ENCODE peak calls at places on chromosome 11, in four cellular contexts. Y is GM23248, G is fibroblast of lung, X is GM12865. Q is an unnamed sample.
A peak's percentile ranks its signal among the peaks of the same experiment; 100 is the strongest.

GRCh38 chr11:77126861-77127673 is 979 bp upstream of the MYO7A start:
- DNase-seq in Y (peak; percentile 76), G (peak; percentile 47), X (peak; percentile 44), Q (peak; percentile 66)

GRCh38 chr11:44973634-44974401 is 23.1 kb upstream of the TP53I11 start:
- DNase-seq in Y (no peak), G (no peak), X (no peak), Q (no peak)

GRCh38 chr11:35969089-35970046 is 25.5 kb downstream of the LDLRAD3 start:
- DNase-seq in Y (no peak), G (no peak), X (peak; percentile 19), Q (peak; percentile 18)

GRCh38 chr11:2269601-2270321 is 627 bp downstream of the ASCL2 start:
- DNase-seq in Y (peak; percentile 63), G (peak; percentile 57), X (no peak), Q (peak; percentile 67)

GRCh38 chr11:128262463-128263345 is 324.7 kb downstream of the ETS1 start:
- DNase-seq in Y (no peak), G (no peak), X (no peak), Q (no peak)

GRCh38 chr11:103648670-103649400 is 387.6 kb upstream of the DDI1 start:
- DNase-seq in Y (peak; percentile 35), G (no peak), X (no peak), Q (no peak)

GRCh38 chr11:76860539-76861475 is at the start of gene ACER3:
- DNase-seq in Y (peak; percentile 96), G (peak; percentile 84), X (peak; percentile 96), Q (peak; percentile 96)

GRCh38 chr11:62908468-62909072 is 12.6 kb downstream of the CHRM1 start:
- DNase-seq in Y (no peak), G (no peak), X (no peak), Q (peak; percentile 33)

GRCh38 chr11:130388607-130389205 is 39.7 kb downstream of the ADAMTS8 start:
- DNase-seq in Y (no peak), G (no peak), X (peak; percentile 8), Q (no peak)

GRCh38 chr11:118129475-118130196 is 23.0 kb downstream of the SCN4B start:
- DNase-seq in Y (no peak), G (no peak), X (no peak), Q (no peak)

GRCh38 chr11:118002541-118003019 is 16.4 kb downstream of the IL10RA start:
- DNase-seq in Y (no peak), G (peak; percentile 22), X (no peak), Q (no peak)

GRCh38 chr11:61083601-61084147 is 18.6 kb upstream of the CD5 start:
- DNase-seq in Y (no peak), G (no peak), X (no peak), Q (no peak)

GRCh38 chr11:4748435-4748834 is 21.3 kb downstream of the OR51F1 start:
- DNase-seq in Y (peak; percentile 31), G (no peak), X (no peak), Q (no peak)

GRCh38 chr11:128705124-128705920 is 11.4 kb downstream of the FLI1 start:
- DNase-seq in Y (no peak), G (no peak), X (no peak), Q (no peak)

GRCh38 chr11:117678651-117679407 is 118.2 kb downstream of the DSCAML1 start:
- DNase-seq in Y (no peak), G (no peak), X (peak; percentile 10), Q (no peak)

GRCh38 chr11:10540915-10541591 is at the start of gene RNF141:
- DNase-seq in Y (peak; percentile 97), G (peak; percentile 89), X (peak; percentile 94), Q (peak; percentile 98)

GRCh38 chr11:82085493-82085892 is 648.2 kb downstream of the FAM181B start:
- DNase-seq in Y (no peak), G (no peak), X (no peak), Q (no peak)

GRCh38 chr11:62671272-62671603 is 235 bp upstream of the UQCC3 start:
- DNase-seq in Y (peak; percentile 70), G (no peak), X (peak; percentile 63), Q (no peak)

GRCh38 chr11:17568944-17569343 is 21.9 kb downstream of the OTOG start:
- DNase-seq in Y (no peak), G (no peak), X (no peak), Q (no peak)

GRCh38 chr11:67270256-67271211 is 4.3 kb downstream of the GRK2 start:
- DNase-seq in Y (no peak), G (no peak), X (no peak), Q (peak; percentile 56)

GRCh38 chr11:67271548-67272284 is 5.4 kb downstream of the GRK2 start:
- DNase-seq in Y (no peak), G (no peak), X (peak; percentile 69), Q (no peak)

GRCh38 chr11:67269401-67270255 is 3.4 kb downstream of the GRK2 start:
- DNase-seq in Y (no peak), G (no peak), X (no peak), Q (no peak)

GRCh38 chr11:67272327-67273259 is 6.3 kb downstream of the GRK2 start:
- DNase-seq in Y (no peak), G (no peak), X (peak; percentile 65), Q (no peak)

DNA sequence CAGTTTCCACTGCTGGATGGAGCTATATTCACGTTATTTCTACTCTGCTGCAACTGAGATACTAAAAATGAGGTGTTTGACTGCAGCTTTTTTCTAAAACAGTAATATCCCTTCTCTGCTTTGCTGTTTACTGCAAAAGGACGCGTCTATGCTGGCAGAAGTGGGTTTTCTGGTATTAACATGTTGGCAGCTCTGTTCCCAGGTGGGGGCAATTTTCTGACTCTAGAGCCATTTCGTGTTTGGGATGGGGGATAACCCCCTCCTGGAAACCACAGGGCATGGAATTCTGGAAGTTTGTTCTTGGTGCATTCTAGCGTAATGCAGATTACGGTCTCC is 4.9 kb downstream of the GRK2 start:
- DNase-seq in Y (no peak), G (no peak), X (no peak), Q (no peak)
- H3K4me3 ChIP-seq in Y (no peak overlapping the region), G (no peak overlapping the region), X (peak overlapping the region; percentile 88), Q (no peak overlapping the region)

DNA sequence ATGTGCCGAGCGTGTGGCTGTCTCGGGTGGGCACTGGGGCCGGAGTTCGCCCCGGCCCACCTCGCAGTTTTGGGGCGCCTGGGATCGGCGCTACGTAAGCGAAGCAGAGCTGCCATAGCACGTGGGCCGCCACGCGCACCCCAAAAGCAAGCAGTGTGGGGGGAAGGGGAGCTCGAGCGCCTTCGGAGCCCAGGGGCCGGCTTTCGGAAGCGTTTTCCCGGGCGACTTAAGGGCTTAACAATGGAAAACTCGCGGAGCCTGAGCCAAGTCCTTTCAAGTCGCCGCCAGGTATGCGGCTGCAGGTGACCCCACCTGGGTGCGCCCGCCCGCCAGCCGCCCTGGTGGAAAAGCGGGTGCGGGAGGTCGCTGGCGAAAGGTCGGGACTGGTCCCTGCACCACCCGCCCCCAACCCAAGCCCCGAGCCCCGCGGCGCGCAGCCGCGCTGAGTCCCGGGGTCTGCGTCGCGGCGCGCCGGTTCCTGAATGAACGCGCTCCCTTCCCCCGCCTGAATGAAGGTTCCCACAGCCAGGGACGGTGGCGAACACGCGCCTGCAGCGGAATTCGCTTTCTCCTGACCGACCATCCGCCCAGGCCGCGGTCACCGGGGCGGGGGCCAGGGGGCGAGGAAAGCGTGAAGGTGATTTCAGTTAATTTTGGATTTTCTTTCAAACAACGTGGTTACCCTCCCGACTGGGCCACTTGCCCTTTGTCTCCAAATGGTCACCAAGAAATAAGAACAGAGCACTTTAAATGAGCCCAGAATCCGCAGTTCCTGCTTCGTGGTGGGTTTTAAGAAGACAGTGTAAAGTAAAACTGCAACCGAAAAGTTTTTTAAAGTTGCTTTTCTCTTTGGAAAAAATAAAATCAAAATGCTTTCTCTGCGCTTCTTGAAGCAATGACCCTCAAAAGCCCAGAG is 2.7 kb upstream of the CCND1 start:
- DNase-seq in Y (peak; percentile 87), G (peak; percentile 82), X (no peak), Q (peak; percentile 58)
- H3K4me3 ChIP-seq in Y (peak overlapping the region; percentile 85), G (peak overlapping the region; percentile 98), X (peak overlapping the region; percentile 31), Q (no peak overlapping the region)

GRCh38 chr11:69917529-69917928 is 98.3 kb upstream of the FGF3 start:
- DNase-seq in Y (no peak), G (no peak), X (no peak), Q (no peak)

GRCh38 chr11:69918938-69919650 is 99.9 kb upstream of the FGF3 start:
- DNase-seq in Y (peak; percentile 81), G (peak; percentile 64), X (peak; percentile 60), Q (peak; percentile 68)

GRCh38 chr11:69919659-69920499 is 100.7 kb upstream of the FGF3 start:
- DNase-seq in Y (no peak), G (no peak), X (no peak), Q (no peak)

GRCh38 chr11:69916806-69917387 is 97.7 kb upstream of the FGF3 start:
- DNase-seq in Y (peak; percentile 22), G (no peak), X (no peak), Q (no peak)

DNA sequence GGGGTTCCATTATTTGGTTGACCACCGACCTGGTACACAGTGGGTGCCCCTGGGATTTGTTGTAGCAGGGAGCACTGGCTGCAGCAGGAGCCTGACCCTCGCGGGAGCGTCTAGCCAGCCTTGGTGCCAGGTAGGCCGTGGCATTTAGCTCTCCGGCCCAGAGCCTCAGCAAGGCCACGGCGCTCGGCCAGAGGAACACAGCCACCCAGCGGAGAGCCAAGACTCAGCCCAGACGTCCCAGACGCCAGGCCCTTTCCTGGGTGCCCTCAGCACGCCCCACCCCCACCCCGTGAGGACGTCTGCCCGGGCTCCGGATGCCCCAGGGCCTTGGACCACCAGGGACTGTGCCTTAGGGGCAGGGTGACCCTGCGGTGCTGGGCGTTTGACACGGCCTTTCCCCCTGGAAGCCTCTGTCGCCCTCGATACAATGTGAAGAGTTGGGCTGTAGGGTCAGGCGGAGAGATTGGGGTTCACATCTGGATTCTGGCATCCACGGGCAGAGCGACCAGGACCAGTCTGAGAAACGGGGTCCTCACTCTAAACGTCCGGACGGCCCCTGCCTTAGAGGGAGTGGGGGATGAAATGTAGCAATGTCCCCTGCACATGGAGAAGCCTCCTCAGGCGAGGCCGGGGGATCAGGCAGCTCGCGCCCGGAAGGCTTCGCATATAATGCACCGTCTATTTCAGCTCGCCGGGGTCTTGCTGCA is 99.2 kb upstream of the FGF3 start:
- DNase-seq in Y (no peak), G (no peak), X (no peak), Q (peak; percentile 52)
- H3K4me3 ChIP-seq in Y (no peak overlapping the region), G (no peak overlapping the region), X (no peak overlapping the region), Q (no peak overlapping the region)

GRCh38 chr11:20157768-20158167 is 2.5 kb downstream of the DBX1 start:
- DNase-seq in Y (no peak), G (no peak), X (no peak), Q (no peak)

GRCh38 chr11:20156280-20156875 is 3.9 kb downstream of the DBX1 start:
- DNase-seq in Y (no peak), G (no peak), X (no peak), Q (peak; percentile 6)

GRCh38 chr11:20158597-20159257 is 1.5 kb downstream of the DBX1 start:
- DNase-seq in Y (peak; percentile 77), G (peak; percentile 71), X (peak; percentile 12), Q (peak; percentile 70)

GRCh38 chr11:20155683-20156279 is 4.5 kb downstream of the DBX1 start:
- DNase-seq in Y (no peak), G (no peak), X (no peak), Q (no peak)

DNA sequence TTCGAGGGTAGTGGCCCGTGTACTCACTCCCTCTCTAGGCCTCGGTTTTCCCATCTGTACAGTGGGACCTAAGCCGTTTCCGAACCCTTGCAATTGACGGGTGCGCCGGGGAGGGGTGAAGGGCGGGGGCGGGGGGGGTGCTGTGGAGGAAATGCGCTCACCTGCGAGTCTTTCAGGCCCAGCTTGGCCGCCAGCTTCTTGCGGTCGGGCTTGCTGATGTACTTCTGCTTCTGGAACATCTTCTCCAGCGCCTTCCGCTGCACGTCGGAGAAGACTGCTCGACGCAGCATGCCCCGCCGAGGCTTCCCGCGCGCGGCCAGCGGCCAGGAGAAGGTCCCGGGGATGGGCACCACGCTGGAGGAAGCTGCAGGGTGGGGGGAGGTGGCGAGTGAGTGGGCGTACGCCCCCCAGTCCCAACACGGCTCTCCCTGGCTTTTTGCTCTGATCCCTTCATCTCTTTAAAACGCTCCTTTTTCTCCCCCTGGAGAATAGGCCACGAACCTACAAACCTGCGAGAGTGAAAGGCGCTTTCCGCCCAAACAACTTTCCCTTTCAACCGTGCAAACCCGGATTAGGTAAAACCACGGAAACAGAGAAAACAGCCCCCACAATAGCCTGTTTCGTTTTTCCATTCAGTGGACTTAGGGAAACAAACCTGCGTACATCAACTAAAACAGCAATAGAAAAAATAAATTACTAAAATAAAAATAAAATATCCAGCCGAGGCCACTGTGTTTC is 3.2 kb downstream of the DBX1 start:
- DNase-seq in Y (no peak), G (no peak), X (peak; percentile 39), Q (peak; percentile 8)
- H3K4me3 ChIP-seq in Y (no peak overlapping the region), G (no peak overlapping the region), X (peak overlapping the region; percentile 18), Q (no peak overlapping the region)